ENCODE peak calls at places on chromosomes 3 and 15, in five cellular contexts. W is PC-9, H is Peyer's patch, Y is A549, V is fibroblast of lung. B is an unnamed sample.

GRCh38 chr15:52143862-52144261 is 31.3 kb upstream of the BCL2L10 start:
- DNase-seq in Y (peak; percentile 46), W (no peak), H (no peak), V (peak; percentile 93), B (no peak)

GRCh38 chr3:178382388-178383061 is 153.7 kb upstream of the KCNMB2 start:
- DNase-seq in Y (peak; percentile 13), H (no peak), W (peak; percentile 77), V (peak; percentile 97), B (no peak)

GRCh38 chr3:104190681-104191080 is 1176.0 kb upstream of the ALCAM start:
- DNase-seq in H (no peak), W (no peak), Y (no peak), V (peak; percentile 14), B (no peak)

GRCh38 chr3:195040094-195040493 is 230.9 kb downstream of the XXYLT1 start:
- DNase-seq in W (no peak), H (peak; percentile 31), Y (no peak), V (no peak), B (no peak)

GRCh38 chr15:66655997-66656396 is 46.0 kb upstream of the SMAD6 start:
- DNase-seq in W (peak; percentile 60), Y (no peak), H (no peak), V (no peak), B (no peak)

GRCh38 chr15:25800761-25801515 is 62.2 kb downstream of the ATP10A start:
- DNase-seq in V (no peak), W (no peak), Y (no peak), H (no peak), B (no peak)

GRCh38 chr15:70870066-70870465 is 16.1 kb upstream of the LARP6 start:
- DNase-seq in H (no peak), Y (no peak), W (no peak), V (peak; percentile 90), B (no peak)

GRCh38 chr3:187188931-187189330 is 8.4 kb upstream of the RTP1 start:
- DNase-seq in V (peak; percentile 47), H (no peak), W (no peak), Y (no peak), B (no peak)

GRCh38 chr15:73799466-73799865 is 46.3 kb upstream of the INSYN1 start:
- DNase-seq in V (peak; percentile 69), H (no peak), Y (peak; percentile 4), W (no peak), B (no peak)

GRCh38 chr3:129121792-129122696 is at the start of gene RAB43:
- DNase-seq in Y (peak; percentile 80), V (peak; percentile 73), H (peak; percentile 89), W (peak; percentile 71), B (peak; percentile 93)
- H3K4me1 ChIP-seq in Y (peaks cover 27% of the 10 kb centered on the region), V (peaks cover 17% of the 10 kb centered on the region), H (no peaks in the 10 kb centered on the region), W (peaks cover 17% of the 10 kb centered on the region), B (peaks cover 20% of the 10 kb centered on the region)

GRCh38 chr3:151721294-151721693 is 12.4 kb upstream of the AADACL2 start:
- DNase-seq in H (no peak), Y (no peak), V (no peak), W (no peak), B (no peak)
- H3K27ac ChIP-seq in H (no peak overlapping the region), Y (no peak overlapping the region), V (no peak overlapping the region), W (no peak overlapping the region), B (no peak overlapping the region)

DNA sequence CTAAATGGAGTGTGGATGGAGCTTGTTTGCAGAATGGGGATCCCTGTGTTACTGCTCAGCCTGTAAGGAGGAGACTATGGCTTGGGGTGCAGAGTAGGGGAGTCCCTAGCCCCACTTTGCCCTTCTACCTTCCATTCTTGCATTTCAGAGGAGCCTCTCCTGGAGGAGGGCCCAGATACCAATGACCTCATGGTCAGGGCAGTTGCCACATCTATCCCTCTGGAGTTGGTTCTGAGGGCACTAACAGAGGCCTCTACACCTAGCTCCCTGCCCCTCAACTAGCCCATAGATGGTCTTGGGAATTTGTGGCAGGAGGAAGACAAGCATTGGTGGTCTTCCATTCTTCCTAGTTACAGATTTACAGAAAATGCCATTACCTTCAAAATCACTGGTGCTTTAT is 6.1 kb downstream of the SKOR1 start:
- DNase-seq in V (no peak), Y (no peak), W (no peak), H (no peak), B (no peak)
- H3K4me1 ChIP-seq in V (peaks cover 4% of the 10 kb centered on the region), Y (peaks cover 11% of the 10 kb centered on the region), W (no peaks in the 10 kb centered on the region), H (peaks cover 6% of the 10 kb centered on the region), B (peaks cover 41% of the 10 kb centered on the region)

DNA sequence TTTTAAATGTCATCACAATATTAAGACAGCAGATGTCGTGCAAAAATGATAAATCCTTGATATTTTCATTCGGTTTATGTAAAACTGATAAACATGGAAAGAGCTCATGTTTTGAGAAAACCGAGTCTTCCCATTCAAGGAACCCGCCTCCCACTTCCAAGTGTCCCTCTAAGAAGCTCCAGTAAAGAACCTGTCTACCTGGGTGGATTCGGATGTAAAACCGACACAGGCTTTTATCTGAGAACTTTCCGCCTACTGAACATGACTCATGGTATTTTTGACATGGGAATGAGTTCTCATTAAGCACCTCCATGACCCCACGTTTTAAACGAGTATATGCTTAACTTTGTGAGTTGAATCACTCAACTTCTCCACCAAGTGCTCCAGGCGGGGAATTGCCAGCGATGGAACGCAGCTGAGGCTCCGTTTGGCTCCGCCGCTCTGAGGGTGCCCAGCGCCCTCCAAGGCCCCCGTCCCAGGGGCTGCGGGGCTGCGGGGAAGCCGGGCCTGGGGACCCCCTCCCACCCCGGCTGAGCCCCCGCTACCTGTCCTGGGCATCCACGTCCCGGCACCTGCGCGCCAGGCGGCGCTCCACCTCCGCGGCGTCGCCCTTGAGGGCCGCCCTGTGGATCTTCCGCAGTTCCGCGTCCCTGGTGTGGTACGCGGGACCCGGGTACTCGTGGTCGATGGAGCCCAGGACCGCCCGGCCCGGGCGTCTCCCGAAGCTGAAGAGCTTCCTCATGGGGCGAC is 119.9 kb downstream of the LMLN start:
- DNase-seq in H (peak; percentile 28), V (peak; percentile 19), W (peak; percentile 79), Y (peak; percentile 18), B (peak; percentile 21)
- H3K27ac ChIP-seq in H (peak overlapping the region; percentile 34), V (no peak overlapping the region), W (no peak overlapping the region), Y (peak overlapping the region; percentile 27), B (no peak overlapping the region)

B was measured in colonic mucosa.